ENCODE peak calls at places on chromosomes 2 and 18, in five cellular contexts. I, H, B, A and F are unnamed samples.
A peak's percentile ranks its signal among the peaks of the same experiment; 100 is the strongest.

GRCh38 chr2:194765723-194766122 is 891.3 kb upstream of the SLC39A10 start:
- DNase-seq in A (no peak), H (no peak), B (no peak), I (no peak), F (no peak)

GRCh38 chr2:122635649-122636496 is 880.4 kb downstream of the TSN start:
- DNase-seq in H (no peak), I (no peak), A (no peak), B (no peak), F (no peak)

GRCh38 chr2:26462100-26462499 is 15.8 kb downstream of the OTOF start:
- DNase-seq in I (no peak), A (no peak), B (no peak), H (no peak), F (peak; percentile 3)

GRCh38 chr2:222306393-222307137 is 7.8 kb upstream of the PAX3 start:
- DNase-seq in B (no peak), H (no peak), A (no peak), I (no peak), F (no peak)

GRCh38 chr2:12700989-12701388 is 15.7 kb upstream of the TRIB2 start:
- DNase-seq in B (no peak), A (no peak), I (no peak), H (no peak), F (no peak)

GRCh38 chr2:163348843-163349395 is 386.9 kb downstream of the FIGN start:
- DNase-seq in I (no peak), H (peak; percentile 6), B (no peak), A (no peak), F (peak; percentile 19)

GRCh38 chr2:156399950-156400703 is 36.1 kb upstream of the GPD2 start:
- DNase-seq in B (peak; percentile 81), I (peak; percentile 95), H (no peak), A (peak; percentile 73), F (peak; percentile 81)

GRCh38 chr2:23530121-23530908 is 145.3 kb downstream of the KLHL29 start:
- DNase-seq in H (no peak), I (no peak), B (no peak), A (no peak), F (no peak)

GRCh38 chr2:226424971-226425370 is 374.6 kb downstream of the IRS1 start:
- DNase-seq in A (no peak), I (no peak), B (no peak), H (no peak), F (no peak)

GRCh38 chr2:227310756-227311110 is 14.3 kb upstream of the MFF start:
- DNase-seq in H (no peak), A (no peak), I (no peak), B (no peak), F (no peak)

DNA sequence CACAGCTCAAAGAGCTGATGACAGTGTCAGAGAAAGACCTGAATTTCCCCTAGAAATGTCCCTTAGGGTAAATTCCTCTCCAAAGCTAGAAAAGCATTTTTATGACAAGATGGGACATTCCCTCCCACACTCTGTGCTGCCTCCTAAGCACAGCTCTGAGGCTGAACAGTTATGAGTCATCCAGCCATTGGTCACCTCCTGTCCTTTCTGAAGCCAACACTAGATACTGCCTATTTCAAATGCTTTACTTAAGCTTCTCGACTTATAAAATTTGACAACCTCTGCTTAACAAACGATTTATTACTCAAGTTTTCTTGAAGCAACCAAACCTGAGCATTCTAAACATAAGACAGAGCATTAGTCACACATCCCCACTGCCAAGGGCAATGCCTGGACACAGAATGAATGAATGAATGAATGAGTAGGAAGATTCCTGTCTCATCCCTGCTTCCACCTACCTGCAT is 35.4 kb downstream of the B4GALT6 start:
- DNase-seq in B (no peak), H (no peak), A (no peak), I (no peak), F (no peak)
- TF ChIP-seq EP300 in B (no peak), H (no peak), A (no peak), I (no peak), F (no peak)

GRCh38 chr2:95289251-95289650 is 7.9 kb upstream of the KCNIP3 start:
- DNase-seq in I (no peak), A (no peak), H (no peak), B (no peak), F (no peak)
- TF ChIP-seq CTCF in I (no peak), A (peak; percentile 14), H (no peak), B (no peak), F (no peak)

GRCh38 chr2:33482518-33482917 is 6.1 kb downstream of the RASGRP3 start:
- DNase-seq in H (no peak), A (no peak), I (no peak), B (no peak), F (no peak)
- TF ChIP-seq EP300 in H (no peak), A (no peak), I (no peak), B (no peak), F (no peak)

GRCh38 chr18:47775961-47776360 is 154.5 kb downstream of the SMAD2 start:
- DNase-seq in A (peak; percentile 14), B (no peak), H (no peak), I (no peak), F (no peak)
- TF ChIP-seq CTCF in A (peak; percentile 48), B (no peak), H (peak; percentile 5), I (no peak), F (no peak)

GRCh38 chr2:17583166-17583565 is 42.7 kb downstream of the VSNL1 start:
- DNase-seq in B (no peak), H (no peak), A (no peak), I (no peak), F (no peak)

GRCh38 chr2:17580319-17580715 is 39.8 kb downstream of the VSNL1 start:
- DNase-seq in A (no peak), H (no peak), B (no peak), I (no peak), F (no peak)

GRCh38 chr2:17576802-17577201 is 36.3 kb downstream of the VSNL1 start:
- DNase-seq in A (no peak), H (no peak), B (no peak), I (no peak), F (no peak)

GRCh38 chr2:17578466-17578928 is 38.0 kb downstream of the VSNL1 start:
- DNase-seq in H (no peak), B (no peak), I (no peak), A (no peak), F (no peak)

GRCh38 chr2:17579605-17580318 is 39.3 kb downstream of the VSNL1 start:
- DNase-seq in H (no peak), I (no peak), B (no peak), A (no peak), F (peak; percentile 39)
- TF ChIP-seq EP300 in H (no peak), I (no peak), B (no peak), A (no peak), F (no peak)

GRCh38 chr2:96760986-96761832 is 507 bp downstream of the CNNM4 start:
- DNase-seq in B (peak; percentile 43), H (no peak), A (peak; percentile 37), I (peak; percentile 80), F (peak; percentile 54)
- TF ChIP-seq CTCF in B (peak; percentile 26), H (peak; percentile 30), A (peak; percentile 61), I (peak; percentile 48), F (peak; percentile 61)